ENCODE peak calls at places on chromosomes 5 and 9, in ten cellular contexts. F, Q, K, X, C, S, W, D, A and P are unnamed samples. For H3K27me3 and H3K36me3, the result is how much of the 10 kb centered on the place peaks cover.

GRCh38 chr5:99543841-99544240 is 615.0 kb upstream of the CHD1 start:
- DNase-seq in F (peak), Q (no peak), K (no peak), X (no peak), C (no peak), S (no peak), W (no peak), D (no peak), A (no peak), P (peak)

GRCh38 chr9:86633904-86634303 is 279.7 kb upstream of the TUT7 start:
- DNase-seq in F (no peak), Q (no peak), K (no peak), X (no peak), C (no peak), S (no peak), W (no peak), D (no peak), A (no peak), P (no peak)

GRCh38 chr9:124345063-124345462 is 70.2 kb downstream of the PSMB7 start:
- DNase-seq in F (no peak), Q (no peak), K (no peak), X (no peak), C (no peak), S (no peak), W (no peak), D (no peak), A (no peak), P (no peak)

GRCh38 chr5:51389582-51390463 is 6.6 kb downstream of the ISL1 start:
- DNase-seq in F (peak), Q (no peak), K (no peak), X (no peak), C (no peak), S (no peak), W (no peak), D (no peak), A (no peak), P (no peak)

GRCh38 chr5:171162602-171163001 is 146.4 kb upstream of the TLX3 start:
- DNase-seq in F (peak), Q (peak), K (peak), X (no peak), C (peak), S (no peak), W (peak), D (no peak), A (peak), P (no peak)

GRCh38 chr9:91727316-91727861 is 222.6 kb downstream of the ROR2 start:
- DNase-seq in F (peak), Q (peak), K (peak), X (no peak), C (peak), S (no peak), W (peak), D (no peak), A (peak), P (no peak)

GRCh38 chr5:8756498-8757084 is 789.3 kb downstream of the SEMA5A start:
- DNase-seq in F (peak), Q (peak), K (peak), X (no peak), C (peak), S (no peak), W (peak), D (no peak), A (peak), P (no peak)

GRCh38 chr9:108419379-108419778 is 436.4 kb downstream of the ACTL7B start:
- DNase-seq in F (no peak), Q (no peak), K (no peak), X (no peak), C (no peak), S (no peak), W (no peak), D (no peak), A (no peak), P (no peak)

GRCh38 chr5:140240987-140241706 is 61.8 kb downstream of the PFDN1 start:
- DNase-seq in F (peak), Q (peak), K (no peak), X (peak), C (peak), S (peak), W (peak), D (peak), A (peak), P (peak)

GRCh38 chr5:133928690-133929393 is 39.6 kb downstream of the C5orf15 start:
- DNase-seq in F (no peak), Q (no peak), K (no peak), X (no peak), C (no peak), S (no peak), W (no peak), D (no peak), A (no peak), P (no peak)

GRCh38 chr5:88875609-88876234 is 7.3 kb downstream of the MEF2C start:
- DNase-seq in F (peak), Q (no peak), K (no peak), X (no peak), C (peak), S (no peak), W (no peak), D (no peak), A (no peak), P (no peak)

GRCh38 chr5:68730220-68731010 is 363.4 kb upstream of the SLC30A5 start:
- DNase-seq in F (peak), Q (no peak), K (no peak), X (peak), C (peak), S (peak), W (no peak), D (peak), A (peak), P (peak)

GRCh38 chr5:142816577-142816976 is 46.4 kb downstream of the ARHGAP26 start:
- DNase-seq in F (peak), Q (no peak), K (no peak), X (no peak), C (peak), S (peak), W (no peak), D (peak), A (peak), P (peak)

GRCh38 chr9:128245293-128246151 is 30.3 kb downstream of the GOLGA2 start:
- DNase-seq in F (peak), Q (no peak), K (no peak), X (no peak), C (peak), S (peak), W (no peak), D (peak), A (peak), P (no peak)

GRCh38 chr5:93236807-93237421 is 344.1 kb downstream of the NR2F1-AS1 start:
- DNase-seq in F (peak), Q (no peak), K (no peak), X (no peak), C (no peak), S (no peak), W (no peak), D (no peak), A (peak), P (no peak)

GRCh38 chr9:121328876-121329681 is 41.0 kb downstream of the STOM start:
- DNase-seq in F (no peak), Q (no peak), K (no peak), X (no peak), C (no peak), S (no peak), W (no peak), D (no peak), A (no peak), P (no peak)

GRCh38 chr9:90830977-90831376 is 29.4 kb downstream of the SYK start:
- DNase-seq in F (no peak), Q (no peak), K (no peak), X (no peak), C (no peak), S (no peak), W (no peak), D (no peak), A (no peak), P (no peak)

GRCh38 chr5:167050568-167051214 is 1240.8 kb upstream of the WWC1 start:
- DNase-seq in F (no peak), Q (no peak), K (no peak), X (no peak), C (peak), S (no peak), W (no peak), D (no peak), A (no peak), P (no peak)

GRCh38 chr5:56610093-56610698 is 205.2 kb upstream of the MAP3K1 start:
- DNase-seq in F (no peak), Q (no peak), K (no peak), X (no peak), C (no peak), S (no peak), W (no peak), D (no peak), A (peak), P (no peak)

GRCh38 chr5:6495433-6496206 is 47.0 kb downstream of the UBE2QL1 start:
- DNase-seq in F (no peak), Q (no peak), K (no peak), X (no peak), C (no peak), S (no peak), W (no peak), D (no peak), A (no peak), P (no peak)

GRCh38 chr5:169637856-169638190 is 748 bp downstream of the DOCK2 start:
- DNase-seq in F (no peak), Q (no peak), K (no peak), X (no peak), C (no peak), S (peak), W (no peak), D (peak), A (no peak), P (no peak)

GRCh38 chr5:132459031-132459982 is 31.3 kb downstream of the IRF1 start:
- DNase-seq in F (peak), Q (no peak), K (no peak), X (no peak), C (no peak), S (no peak), W (no peak), D (no peak), A (no peak), P (no peak)

GRCh38 chr9:135023389-135023788 is 64.1 kb upstream of the OLFM1 start:
- DNase-seq in F (peak), Q (no peak), K (no peak), X (no peak), C (peak), S (no peak), W (no peak), D (no peak), A (peak), P (no peak)

GRCh38 chr9:94533155-94533554 is 21.7 kb upstream of the PCAT7 start:
- DNase-seq in F (no peak), Q (no peak), K (no peak), X (no peak), C (no peak), S (no peak), W (no peak), D (no peak), A (no peak), P (no peak)

GRCh38 chr9:95425910-95426551 is 90.7 kb downstream of the PTCH1 start:
- DNase-seq in F (peak), Q (no peak), K (no peak), X (no peak), C (no peak), S (no peak), W (peak), D (no peak), A (peak), P (no peak)

GRCh38 chr9:124392254-124392653 is 23.0 kb downstream of the PSMB7 start:
- DNase-seq in F (no peak), Q (no peak), K (no peak), X (no peak), C (no peak), S (peak), W (no peak), D (peak), A (no peak), P (no peak)

GRCh38 chr9:121764371-121764730 is 112.9 kb downstream of the DAB2IP start:
- DNase-seq in F (no peak), Q (no peak), K (no peak), X (no peak), C (no peak), S (no peak), W (no peak), D (no peak), A (no peak), P (no peak)

GRCh38 chr5:52693279-52693678 is 94.4 kb upstream of the ITGA1 start:
- DNase-seq in F (peak), Q (no peak), K (no peak), X (no peak), C (peak), S (peak), W (peak), D (peak), A (peak), P (no peak)

GRCh38 chr5:103216137-103216536 is 42.4 kb upstream of the MACIR start:
- DNase-seq in F (no peak), Q (no peak), K (no peak), X (no peak), C (peak), S (no peak), W (no peak), D (no peak), A (no peak), P (no peak)

GRCh38 chr5:14696851-14697250 is 32.3 kb downstream of the OTULIN start:
- DNase-seq in F (no peak), Q (no peak), K (no peak), X (no peak), C (no peak), S (no peak), W (no peak), D (no peak), A (peak), P (no peak)

GRCh38 chr9:80197661-80198060 is 625.9 kb downstream of the TLE4 start:
- DNase-seq in F (no peak), Q (no peak), K (no peak), X (no peak), C (no peak), S (no peak), W (no peak), D (no peak), A (peak), P (no peak)

GRCh38 chr5:11234501-11234911 is 473.5 kb upstream of the DAP start:
- DNase-seq in F (no peak), Q (no peak), K (no peak), X (no peak), C (no peak), S (peak), W (no peak), D (peak), A (no peak), P (no peak)
- H3K27me3 ChIP-seq in F (under half), Q (under half), K (under half), X (under half), C (under half), S (under half), W (under half), D (under half), A (under half), P (under half)

DNA sequence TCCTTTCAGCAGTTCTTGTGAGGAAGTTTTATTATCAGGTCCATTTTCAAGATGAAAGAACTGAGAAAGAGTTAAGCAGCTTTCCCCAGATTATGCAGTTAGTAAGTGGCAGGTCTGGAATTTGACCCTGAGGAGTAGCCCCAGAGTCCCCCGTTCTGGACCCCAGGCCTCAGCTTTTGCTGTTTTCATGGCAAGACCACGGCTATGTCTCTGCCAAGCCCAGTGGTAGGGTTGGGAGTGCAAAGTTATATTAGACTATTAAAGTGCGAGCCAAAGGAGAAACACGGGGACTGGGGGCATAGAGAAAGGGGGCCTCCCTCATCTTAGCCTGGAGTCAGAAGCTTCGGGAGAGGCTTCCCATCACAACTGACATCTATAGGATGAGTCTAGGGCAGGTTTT is 19.3 kb upstream of the ORM1 start:
- DNase-seq in F (no peak), Q (no peak), K (no peak), X (no peak), C (no peak), S (no peak), W (no peak), D (no peak), A (no peak), P (no peak)
- H3K36me3 ChIP-seq in F (under half), Q (half or more), K (under half), X (under half), C (under half), S (under half), W (under half), D (under half), A (under half), P (half or more)

GRCh38 chr9:34380034-34380510 is 3.4 kb upstream of the MYORG start:
- DNase-seq in F (no peak), Q (no peak), K (no peak), X (no peak), C (no peak), S (no peak), W (peak), D (no peak), A (no peak), P (no peak)
- H3K27me3 ChIP-seq in F (under half), Q (half or more), K (under half), X (under half), C (under half), S (under half), W (half or more), D (under half), A (under half), P (under half)

GRCh38 chr9:136957461-136957860 is 5.4 kb downstream of the LCN12 start:
- DNase-seq in F (no peak), Q (no peak), K (no peak), X (no peak), C (no peak), S (no peak), W (no peak), D (no peak), A (no peak), P (no peak)

GRCh38 chr9:136958898-136959850 is 7.1 kb downstream of the LCN12 start:
- DNase-seq in F (no peak), Q (no peak), K (no peak), X (no peak), C (no peak), S (peak), W (no peak), D (no peak), A (no peak), P (no peak)

GRCh38 chr9:136957901-136958300 is 5.8 kb downstream of the LCN12 start:
- DNase-seq in F (no peak), Q (no peak), K (no peak), X (no peak), C (no peak), S (peak), W (no peak), D (no peak), A (no peak), P (no peak)

GRCh38 chr9:136956604-136957003 is 4.5 kb downstream of the LCN12 start:
- DNase-seq in F (no peak), Q (no peak), K (no peak), X (no peak), C (no peak), S (no peak), W (no peak), D (no peak), A (no peak), P (no peak)

DNA sequence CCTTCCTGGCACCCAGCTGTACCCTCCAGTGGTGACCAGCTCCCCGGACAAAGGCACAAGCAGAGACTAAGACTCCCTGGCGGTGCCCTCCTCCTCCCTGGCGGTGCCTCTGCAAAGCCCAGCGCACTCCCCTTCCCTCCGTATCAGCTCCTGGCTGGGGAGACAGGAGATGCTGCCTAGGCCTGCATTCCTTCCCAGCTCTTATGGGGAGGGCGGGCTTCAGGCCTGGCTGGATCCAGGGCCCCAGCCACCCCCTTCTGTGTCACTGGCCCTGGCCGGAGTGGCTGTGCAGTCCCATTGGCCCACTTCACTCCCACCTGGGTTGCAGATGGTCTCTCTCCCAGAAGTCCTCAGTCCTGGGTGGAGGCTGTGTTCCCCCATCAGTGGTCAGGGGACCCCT is 6.4 kb downstream of the LCN12 start:
- DNase-seq in F (no peak), Q (no peak), K (no peak), X (no peak), C (no peak), S (no peak), W (no peak), D (no peak), A (no peak), P (no peak)
- H3K36me3 ChIP-seq in F (under half), Q (under half), K (under half), X (under half), C (under half), S (under half), W (under half), D (under half), A (under half), P (under half)

GRCh38 chr5:135488727-135489465 is 36.7 kb upstream of the TIFAB start:
- DNase-seq in F (peak), Q (peak), K (no peak), X (no peak), C (peak), S (no peak), W (peak), D (no peak), A (peak), P (no peak)
- H3K27me3 ChIP-seq in F (under half), Q (half or more), K (half or more), X (half or more), C (half or more), S (under half), W (half or more), D (half or more), A (under half), P (half or more)

GRCh38 chr5:55385227-55385626 is 77.4 kb downstream of the MTREX start:
- DNase-seq in F (no peak), Q (no peak), K (no peak), X (no peak), C (no peak), S (no peak), W (no peak), D (no peak), A (no peak), P (no peak)
- H3K36me3 ChIP-seq in F (under half), Q (under half), K (under half), X (under half), C (under half), S (under half), W (under half), D (half or more), A (under half), P (half or more)

DNA sequence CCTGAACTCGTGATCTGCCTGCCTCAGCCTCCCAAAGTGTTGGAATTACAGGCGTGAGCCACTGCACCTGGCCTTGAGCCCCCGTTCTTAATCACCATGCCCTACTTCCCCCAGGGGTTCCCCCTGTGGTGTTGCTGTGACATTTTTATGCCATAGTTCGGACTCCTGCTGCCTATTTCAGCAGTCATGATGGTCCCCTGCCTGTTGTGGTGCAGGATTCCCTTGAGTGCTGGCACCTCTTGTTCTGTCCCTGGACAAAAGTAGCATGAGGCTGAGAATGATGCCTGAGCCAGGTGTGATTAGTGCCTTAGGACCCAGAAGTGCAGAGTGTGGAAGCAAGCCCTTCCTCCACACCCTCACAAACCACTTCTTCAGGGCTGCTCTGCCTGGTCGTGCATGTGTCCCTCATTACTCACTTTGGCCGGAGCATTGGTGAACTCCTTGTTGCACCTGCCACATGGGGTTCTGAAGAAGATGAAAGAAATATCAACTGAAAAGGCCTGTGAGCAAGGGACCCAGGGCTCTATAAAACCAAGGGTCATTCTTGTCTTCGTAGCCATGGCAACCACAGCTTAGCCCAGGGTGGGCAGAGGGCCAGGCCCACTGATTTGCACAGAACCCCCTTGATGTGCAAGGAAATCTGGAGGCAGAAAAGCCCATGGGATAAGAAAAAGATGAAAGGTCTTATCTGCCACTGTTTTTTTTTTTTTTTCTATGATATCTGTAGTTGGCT is 228.0 kb downstream of the NTRK2 start:
- DNase-seq in F (no peak), Q (no peak), K (no peak), X (no peak), C (no peak), S (no peak), W (peak), D (no peak), A (no peak), P (no peak)
- H3K27me3 ChIP-seq in F (under half), Q (under half), K (under half), X (under half), C (under half), S (under half), W (under half), D (under half), A (under half), P (under half)